ENCODE peak calls at places on chromosomes 5 and 9, in nine cellular contexts. K, D, U, A, C, R, B, Z and N are unnamed samples.

GRCh38 chr5:154276932-154277331 is 86.4 kb downstream of the GALNT10 start:
- DNase-seq in K (peak), D (peak), U (no peak), A (peak), C (no peak), R (no peak), B (no peak), Z (no peak), N (no peak)

GRCh38 chr9:34654317-34655083 is 2.5 kb downstream of the IL11RA start:
- DNase-seq in K (peak), D (peak), U (no peak), A (peak), C (no peak), R (no peak), B (no peak), Z (no peak), N (peak)

GRCh38 chr9:98793031-98793430 is 3.3 kb downstream of the ANKS6 start:
- DNase-seq in K (no peak), D (no peak), U (no peak), A (no peak), C (no peak), R (no peak), B (no peak), Z (no peak), N (no peak)

GRCh38 chr9:129459550-129460322 is 161.2 kb downstream of the C9orf50 start:
- DNase-seq in K (no peak), D (peak), U (no peak), A (peak), C (peak), R (no peak), B (no peak), Z (peak), N (no peak)

GRCh38 chr9:98360176-98360708 is 104.8 kb upstream of the TBC1D2 start:
- DNase-seq in K (no peak), D (no peak), U (no peak), A (no peak), C (no peak), R (no peak), B (no peak), Z (no peak), N (no peak)

GRCh38 chr5:107578051-107578635 is 92.6 kb downstream of the EFNA5 start:
- DNase-seq in K (no peak), D (no peak), U (no peak), A (no peak), C (no peak), R (no peak), B (no peak), Z (no peak), N (no peak)

GRCh38 chr5:141825836-141826560 is 52.2 kb downstream of the PCDH1 start:
- DNase-seq in K (peak), D (no peak), U (no peak), A (no peak), C (no peak), R (peak), B (no peak), Z (no peak), N (no peak)

GRCh38 chr9:127308559-127309429 is 44.2 kb downstream of the GARNL3 start:
- DNase-seq in K (peak), D (no peak), U (no peak), A (no peak), C (no peak), R (no peak), B (no peak), Z (no peak), N (no peak)

GRCh38 chr9:136047076-136047774 is 47.9 kb downstream of the NACC2 start:
- DNase-seq in K (no peak), D (no peak), U (no peak), A (no peak), C (no peak), R (no peak), B (peak), Z (no peak), N (no peak)

GRCh38 chr9:136261686-136262430 is 16.2 kb upstream of the QSOX2 start:
- DNase-seq in K (no peak), D (no peak), U (no peak), A (no peak), C (no peak), R (no peak), B (no peak), Z (no peak), N (no peak)

GRCh38 chr5:3590253-3590966 is 5.2 kb upstream of the IRX1 start:
- DNase-seq in K (no peak), D (no peak), U (no peak), A (no peak), C (no peak), R (no peak), B (no peak), Z (no peak), N (no peak)

GRCh38 chr5:147560982-147561381 is 51.1 kb upstream of the DPYSL3 start:
- DNase-seq in K (no peak), D (no peak), U (no peak), A (no peak), C (no peak), R (peak), B (no peak), Z (no peak), N (no peak)

GRCh38 chr9:37026085-37026935 is 7.8 kb downstream of the PAX5 start:
- DNase-seq in K (no peak), D (no peak), U (no peak), A (no peak), C (peak), R (no peak), B (no peak), Z (no peak), N (no peak)

GRCh38 chr9:37066139-37066725 is 32.2 kb upstream of the PAX5 start:
- DNase-seq in K (no peak), D (no peak), U (no peak), A (no peak), C (no peak), R (no peak), B (no peak), Z (no peak), N (no peak)

GRCh38 chr5:131794596-131794995 is 2.2 kb downstream of the FNIP1 start:
- DNase-seq in K (no peak), D (no peak), U (no peak), A (no peak), C (no peak), R (no peak), B (no peak), Z (no peak), N (no peak)

GRCh38 chr9:89799221-89799620 is 194.4 kb downstream of the GADD45G start:
- DNase-seq in K (no peak), D (no peak), U (no peak), A (no peak), C (no peak), R (no peak), B (no peak), Z (no peak), N (no peak)

GRCh38 chr5:125486634-125487033 is 740.2 kb upstream of the ZNF608 start:
- DNase-seq in K (peak), D (no peak), U (no peak), A (no peak), C (no peak), R (no peak), B (no peak), Z (no peak), N (no peak)

GRCh38 chr9:130694205-130694604 is 625 bp downstream of the EXOSC2 start:
- DNase-seq in K (no peak), D (no peak), U (no peak), A (no peak), C (no peak), R (no peak), B (no peak), Z (no peak), N (no peak)

GRCh38 chr5:133232011-133232410 is 180.2 kb downstream of the HSPA4 start:
- DNase-seq in K (no peak), D (no peak), U (no peak), A (peak), C (no peak), R (no peak), B (no peak), Z (no peak), N (no peak)

GRCh38 chr9:127897194-127897692 is 2.2 kb downstream of the ST6GALNAC6 start:
- DNase-seq in K (peak), D (peak), U (no peak), A (peak), C (no peak), R (peak), B (no peak), Z (no peak), N (no peak)

GRCh38 chr5:100777680-100778281 is 125.3 kb downstream of the ST8SIA4 start:
- DNase-seq in K (peak), D (peak), U (no peak), A (peak), C (no peak), R (no peak), B (no peak), Z (no peak), N (no peak)

GRCh38 chr9:112380102-112380581 is at the start of gene HSDL2:
- DNase-seq in K (no peak), D (peak), U (no peak), A (peak), C (peak), R (no peak), B (no peak), Z (peak), N (no peak)